ENCODE peak calls at places on chromosomes 2 and 18, in four cellular contexts. C, Q, E and W are unnamed samples.

GRCh38 chr2:150698016-150698661 is 210.7 kb upstream of the RND3 start:
- DNase-seq in C (no peak), Q (no peak), E (peak), W (peak)

GRCh38 chr2:173037245-173038106 is 38.2 kb upstream of the MAP3K20 start:
- DNase-seq in C (no peak), Q (no peak), E (peak), W (no peak)

GRCh38 chr18:4453712-4454547 is 1.2 kb downstream of the DLGAP1 start:
- DNase-seq in C (peak), Q (peak), E (no peak), W (no peak)

GRCh38 chr18:47175283-47175894 is 775 bp downstream of the IER3IP1 start:
- DNase-seq in C (no peak), Q (no peak), E (no peak), W (peak)

GRCh38 chr2:187934692-187935091 is 357.0 kb upstream of the GULP1 start:
- DNase-seq in C (no peak), Q (no peak), E (no peak), W (no peak)

GRCh38 chr2:239323473-239323872 is 77.3 kb downstream of the HDAC4 start:
- DNase-seq in C (peak), Q (no peak), E (no peak), W (no peak)

GRCh38 chr2:240918258-240919091 is 12.3 kb downstream of the CROCC2 start:
- DNase-seq in C (peak), Q (no peak), E (no peak), W (no peak)

GRCh38 chr2:223100061-223100511 is 48.1 kb downstream of the KCNE4 start:
- DNase-seq in C (no peak), Q (no peak), E (peak), W (peak)

GRCh38 chr2:10120938-10121574 is 1.5 kb upstream of the RRM2 start:
- DNase-seq in C (no peak), Q (no peak), E (peak), W (peak)

GRCh38 chr18:6561029-6561861 is 146.5 kb upstream of the L3MBTL4 start:
- DNase-seq in C (no peak), Q (no peak), E (peak), W (peak)

GRCh38 chr2:117979911-117980341 is 33.9 kb downstream of the CCDC93 start:
- DNase-seq in C (no peak), Q (no peak), E (no peak), W (no peak)

GRCh38 chr2:28457237-28457636 is 38.6 kb upstream of the PLB1 start:
- DNase-seq in C (peak), Q (no peak), E (no peak), W (no peak)

GRCh38 chr2:99609851-99610381 is 120.1 kb upstream of the REV1 start:
- DNase-seq in C (no peak), Q (no peak), E (no peak), W (no peak)
- H2BK5ac ChIP-seq in C (no peak), Q (no peak), E (no peak), W (no peak)

GRCh38 chr2:39464867-39465266 is 27.8 kb upstream of the MAP4K3 start:
- DNase-seq in C (no peak), Q (no peak), E (no peak), W (no peak)

GRCh38 chr2:39468574-39469331 is 31.7 kb upstream of the MAP4K3 start:
- DNase-seq in C (no peak), Q (no peak), E (peak), W (no peak)

GRCh38 chr2:39470580-39470979 is 33.5 kb upstream of the MAP4K3 start:
- DNase-seq in C (no peak), Q (no peak), E (no peak), W (no peak)

GRCh38 chr2:39466311-39466710 is 29.2 kb upstream of the MAP4K3 start:
- DNase-seq in C (no peak), Q (no peak), E (no peak), W (no peak)

DNA sequence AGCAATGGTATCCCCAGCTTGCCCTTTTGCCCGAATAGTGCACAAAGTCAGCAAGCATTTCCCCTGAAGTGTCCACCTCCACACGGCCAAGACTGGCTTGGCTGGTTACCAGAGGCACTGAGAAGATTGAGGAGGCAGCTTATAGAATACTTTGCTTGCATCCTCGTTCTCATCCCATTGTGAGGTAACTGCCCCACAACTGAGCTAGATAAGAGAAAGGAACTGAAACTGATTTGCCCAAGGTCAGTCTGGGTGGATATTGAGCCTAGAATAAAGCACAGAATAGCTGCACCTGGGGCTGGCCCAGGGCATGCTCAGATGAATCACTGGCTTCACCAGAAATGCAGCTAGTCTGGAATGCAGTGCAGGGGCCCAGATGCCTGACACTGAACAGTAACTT is 32.7 kb upstream of the MAP4K3 start:
- DNase-seq in C (peak), Q (peak), E (peak), W (peak)
- H3K4ac ChIP-seq in C (no peak), Q (no peak), E (peak), W (no peak)

DNA sequence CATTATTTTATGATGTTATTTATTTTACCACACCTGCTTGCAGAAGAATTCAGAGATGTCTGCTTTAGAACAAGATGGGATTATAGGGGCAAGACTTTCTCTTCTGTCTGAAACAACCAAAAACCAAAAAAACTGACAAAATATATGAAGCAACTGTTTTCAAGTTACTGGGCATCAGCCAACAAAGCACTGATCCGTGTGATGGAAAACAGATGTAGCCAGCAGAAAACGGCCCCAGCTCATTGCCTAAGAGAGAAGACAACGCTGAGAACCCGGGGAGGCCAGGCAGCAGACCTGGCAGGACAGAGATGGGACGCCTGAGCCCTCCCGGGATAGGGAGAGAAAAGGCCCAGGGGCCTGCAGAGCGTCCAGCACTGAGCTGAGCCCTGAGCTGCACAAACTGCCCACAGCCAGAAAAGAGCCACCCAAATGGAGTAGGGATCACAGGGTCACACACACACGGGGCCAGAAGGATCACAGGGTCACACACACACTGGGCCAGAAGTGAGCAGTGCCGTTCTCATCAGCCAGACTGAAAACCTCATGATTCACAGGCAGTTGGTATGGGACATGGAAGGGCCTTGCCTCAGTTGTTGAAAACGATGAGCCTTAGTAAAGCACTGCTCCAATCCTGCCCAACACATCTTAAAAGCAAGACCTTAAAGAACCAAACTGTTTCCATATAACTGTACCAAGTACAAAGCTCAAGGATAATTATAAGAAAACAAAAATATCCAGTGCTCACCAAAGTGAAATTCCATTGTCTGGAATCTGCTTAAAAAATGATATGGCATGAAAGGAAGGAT is 12.1 kb downstream of the PXDN start:
- DNase-seq in C (peak), Q (no peak), E (peak), W (peak)
- H3K9ac ChIP-seq in C (no peak), Q (no peak), E (peak), W (peak)

GRCh38 chr18:35514752-35515459 is 17.1 kb upstream of the INO80C start:
- DNase-seq in C (no peak), Q (no peak), E (no peak), W (no peak)
- H2BK5ac ChIP-seq in C (no peak), Q (no peak), E (no peak), W (peak)

GRCh38 chr2:58532641-58533040 is 291.5 kb upstream of the FANCL start:
- DNase-seq in C (no peak), Q (no peak), E (no peak), W (no peak)
- H3K4ac ChIP-seq in C (no peak), Q (no peak), E (no peak), W (no peak)

GRCh38 chr18:32769242-32770180 is 3.3 kb downstream of the KLHL14 start:
- DNase-seq in C (peak), Q (no peak), E (no peak), W (peak)
- H3K9ac ChIP-seq in C (peak), Q (peak), E (no peak), W (no peak)

GRCh38 chr2:189407161-189407943 is 33.9 kb upstream of the WDR75 start:
- DNase-seq in C (no peak), Q (no peak), E (peak), W (peak)

GRCh38 chr2:189406612-189407011 is 34.7 kb upstream of the WDR75 start:
- DNase-seq in C (no peak), Q (no peak), E (no peak), W (peak)

GRCh38 chr2:189408294-189408693 is 33.0 kb upstream of the WDR75 start:
- DNase-seq in C (no peak), Q (no peak), E (peak), W (no peak)

GRCh38 chr2:189409136-189409535 is 32.1 kb upstream of the WDR75 start:
- DNase-seq in C (no peak), Q (no peak), E (peak), W (peak)

DNA sequence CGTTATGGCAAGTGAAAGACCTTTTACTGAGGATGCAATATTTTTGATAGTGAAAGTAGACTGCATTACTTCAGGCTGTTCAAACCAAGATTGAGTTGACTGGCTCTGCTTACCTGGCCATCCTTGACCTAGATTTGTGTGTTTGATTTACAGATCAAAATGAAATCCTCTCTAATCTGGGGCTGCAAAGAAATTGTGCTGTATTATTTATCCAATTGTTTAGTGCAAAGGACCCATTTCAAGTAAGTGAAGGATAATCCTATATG is 33.4 kb upstream of the WDR75 start:
- DNase-seq in C (no peak), Q (no peak), E (no peak), W (no peak)
- H2BK5ac ChIP-seq in C (no peak), Q (no peak), E (peak), W (no peak)

GRCh38 chr2:45273412-45274189 is 264.3 kb upstream of the SIX2 start:
- DNase-seq in C (no peak), Q (no peak), E (no peak), W (no peak)

GRCh38 chr2:45275806-45276205 is 266.6 kb upstream of the SIX2 start:
- DNase-seq in C (no peak), Q (no peak), E (no peak), W (no peak)

GRCh38 chr2:45272549-45273245 is 263.4 kb upstream of the SIX2 start:
- DNase-seq in C (no peak), Q (no peak), E (no peak), W (no peak)

GRCh38 chr2:45275235-45275805 is 266.1 kb upstream of the SIX2 start:
- DNase-seq in C (no peak), Q (no peak), E (peak), W (peak)

GRCh38 chr2:45274190-45274926 is 265.1 kb upstream of the SIX2 start:
- DNase-seq in C (peak), Q (peak), E (no peak), W (no peak)
- H3K4ac ChIP-seq in C (no peak), Q (no peak), E (no peak), W (no peak)